ENCODE peak calls at places on chromosomes 7 and 10, in ten cellular contexts. X, Q, C, H, F, G, S, E, M and D are unnamed samples.

GRCh38 chr10:133009218-133009954 is 67.0 kb upstream of the CFAP46 start:
- DNase-seq in X (peak), Q (no peak), C (peak), H (no peak), F (no peak), G (peak), S (peak), E (no peak), M (no peak), D (no peak)

GRCh38 chr7:28070311-28071055 is 110.1 kb downstream of the JAZF1 start:
- DNase-seq in X (no peak), Q (no peak), C (no peak), H (no peak), F (no peak), G (peak), S (no peak), E (no peak), M (no peak), D (no peak)

GRCh38 chr7:22651036-22651435 is 76.0 kb upstream of the IL6 start:
- DNase-seq in X (no peak), Q (no peak), C (no peak), H (no peak), F (no peak), G (no peak), S (no peak), E (no peak), M (no peak), D (no peak)

GRCh38 chr7:105769951-105770628 is 106.3 kb downstream of the ATXN7L1 start:
- DNase-seq in X (no peak), Q (no peak), C (peak), H (no peak), F (no peak), G (peak), S (no peak), E (no peak), M (no peak), D (no peak)

GRCh38 chr7:8084772-8085171 is 116.2 kb downstream of the GLCCI1 start:
- DNase-seq in X (no peak), Q (no peak), C (no peak), H (no peak), F (no peak), G (no peak), S (no peak), E (no peak), M (no peak), D (no peak)

GRCh38 chr7:142496545-142496991 is 238.7 kb upstream of the PRSS58 start:
- DNase-seq in X (no peak), Q (no peak), C (no peak), H (no peak), F (no peak), G (peak), S (peak), E (peak), M (no peak), D (no peak)

GRCh38 chr10:105148456-105148855 is 507.4 kb downstream of the SORCS3 start:
- DNase-seq in X (no peak), Q (no peak), C (no peak), H (no peak), F (no peak), G (no peak), S (no peak), E (no peak), M (no peak), D (no peak)

GRCh38 chr10:104300002-104300735 is 31.2 kb downstream of the GSTO2 start:
- DNase-seq in X (no peak), Q (no peak), C (peak), H (no peak), F (no peak), G (peak), S (no peak), E (no peak), M (no peak), D (no peak)

GRCh38 chr7:100122568-100122967 is 3.1 kb downstream of the CNPY4 start:
- DNase-seq in X (no peak), Q (no peak), C (peak), H (no peak), F (no peak), G (no peak), S (no peak), E (no peak), M (no peak), D (no peak)

GRCh38 chr10:103451091-103451801 is 924 bp downstream of the CALHM2 start:
- DNase-seq in X (peak), Q (peak), C (peak), H (peak), F (no peak), G (peak), S (peak), E (no peak), M (peak), D (no peak)

DNA sequence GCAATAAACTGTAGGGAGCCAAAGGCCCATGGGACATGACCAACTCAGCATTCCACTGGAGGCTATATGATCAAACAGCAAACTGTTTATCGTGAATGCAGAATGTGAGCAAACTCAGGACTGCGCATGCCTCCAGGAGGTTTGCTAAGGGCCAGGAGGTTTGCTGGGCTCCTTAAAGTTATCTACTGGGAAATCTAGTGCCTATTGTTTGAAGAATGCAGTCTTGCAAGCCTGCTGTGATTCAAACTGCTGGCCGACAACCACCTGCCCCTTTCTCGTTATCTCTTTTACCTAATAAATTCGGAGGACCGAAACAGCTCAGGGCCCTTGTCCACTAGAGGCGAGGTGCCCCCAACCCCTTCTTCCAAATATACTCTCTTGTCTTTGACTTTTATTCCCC is 404.1 kb downstream of the KCNMA1 start:
- DNase-seq in X (no peak), Q (no peak), C (no peak), H (no peak), F (no peak), G (no peak), S (no peak), E (no peak), M (no peak), D (no peak)
- H3K27ac ChIP-seq in X (no peak), Q (no peak), C (no peak), H (no peak), F (no peak), G (no peak), S (no peak), E (no peak), M (no peak), D (no peak)

DNA sequence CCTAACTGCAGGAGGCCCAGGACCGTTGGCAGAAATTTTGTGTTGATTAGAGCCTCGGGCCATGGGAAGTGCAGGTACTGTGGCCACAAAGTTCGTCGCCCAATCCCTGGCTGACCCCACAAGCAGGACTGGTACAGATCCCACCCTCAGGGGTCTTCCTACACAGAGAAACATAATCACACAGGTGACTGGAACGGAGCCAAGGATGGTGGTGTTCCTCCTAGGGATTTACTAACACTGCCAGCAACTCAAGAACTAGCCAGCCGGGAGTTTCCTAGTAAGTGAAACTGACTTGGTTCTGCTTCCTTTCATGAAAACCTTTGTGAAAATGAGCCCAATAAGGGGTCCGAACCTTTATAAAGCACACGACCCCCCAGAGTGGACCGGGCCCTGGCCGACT is 5.7 kb downstream of the CUX1 start:
- DNase-seq in X (no peak), Q (no peak), C (peak), H (no peak), F (no peak), G (no peak), S (no peak), E (no peak), M (no peak), D (no peak)
- H3K27ac ChIP-seq in X (peak), Q (no peak), C (no peak), H (no peak), F (no peak), G (no peak), S (peak), E (no peak), M (no peak), D (no peak)

GRCh38 chr10:5945203-5945534 is 32.2 kb downstream of the IL15RA start:
- DNase-seq in X (peak), Q (no peak), C (no peak), H (no peak), F (no peak), G (no peak), S (no peak), E (no peak), M (no peak), D (no peak)

GRCh38 chr10:5947471-5948207 is 29.7 kb downstream of the IL15RA start:
- DNase-seq in X (peak), Q (no peak), C (no peak), H (no peak), F (no peak), G (no peak), S (no peak), E (no peak), M (no peak), D (no peak)

GRCh38 chr10:5944389-5945202 is 32.7 kb downstream of the IL15RA start:
- DNase-seq in X (peak), Q (no peak), C (peak), H (no peak), F (no peak), G (peak), S (peak), E (no peak), M (peak), D (no peak)

GRCh38 chr10:5946786-5947185 is 30.6 kb downstream of the IL15RA start:
- DNase-seq in X (peak), Q (no peak), C (no peak), H (no peak), F (no peak), G (no peak), S (no peak), E (no peak), M (no peak), D (no peak)

GRCh38 chr10:5945561-5946418 is 31.6 kb downstream of the IL15RA start:
- DNase-seq in X (peak), Q (no peak), C (peak), H (no peak), F (no peak), G (peak), S (peak), E (no peak), M (no peak), D (no peak)
- H3K27ac ChIP-seq in X (peak), Q (no peak), C (peak), H (no peak), F (no peak), G (peak), S (peak), E (no peak), M (peak), D (peak)

GRCh38 chr7:17915168-17915567 is 25.1 kb downstream of the SNX13 start:
- DNase-seq in X (no peak), Q (no peak), C (no peak), H (no peak), F (no peak), G (no peak), S (no peak), E (no peak), M (no peak), D (no peak)
- H3K27ac ChIP-seq in X (no peak), Q (no peak), C (no peak), H (no peak), F (no peak), G (no peak), S (no peak), E (no peak), M (no peak), D (no peak)

DNA sequence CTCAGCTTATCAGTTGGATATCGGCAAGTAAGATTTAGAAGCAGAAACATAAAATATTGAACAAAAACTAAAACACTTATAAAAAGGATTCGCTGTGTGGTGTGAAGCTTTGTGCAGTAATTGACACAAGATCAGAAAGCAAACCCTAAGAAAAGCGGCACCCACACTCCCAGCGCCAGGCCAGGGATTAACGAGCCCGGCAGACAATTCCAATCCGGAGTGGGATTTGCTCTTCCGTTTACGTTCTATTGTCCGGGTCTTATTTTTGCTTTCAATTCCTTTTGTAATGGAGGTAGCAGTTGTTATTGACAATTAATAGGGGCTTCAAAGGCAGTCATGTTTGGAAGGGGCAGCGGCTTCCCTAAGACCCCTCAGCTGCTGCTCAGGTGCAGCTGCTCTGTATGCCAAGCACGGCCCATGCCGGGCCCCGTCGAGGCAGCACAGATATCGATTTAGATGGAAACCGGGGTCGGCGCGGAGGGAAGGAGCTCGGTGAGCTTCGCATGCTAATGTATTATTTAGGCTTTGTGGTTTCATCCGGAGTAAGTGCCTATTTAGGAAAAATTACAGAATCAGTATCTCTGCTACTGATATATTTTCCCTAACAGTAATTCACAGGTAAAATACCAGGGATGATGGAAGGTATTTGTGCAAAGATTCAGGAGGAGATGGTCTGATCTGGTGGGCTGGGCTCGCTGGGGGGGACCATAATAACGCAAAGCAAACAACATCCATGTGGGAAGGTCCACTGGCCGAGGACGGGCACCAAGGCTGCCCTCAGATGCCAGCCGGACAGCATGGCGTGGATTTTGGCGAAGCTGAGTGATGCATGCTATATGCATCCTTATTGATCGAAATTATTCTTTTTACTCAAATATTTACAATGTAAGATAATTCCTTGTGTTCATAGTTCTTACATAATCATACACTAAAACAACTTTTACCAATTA is 561.7 kb downstream of the PTPRN2 start:
- DNase-seq in X (no peak), Q (no peak), C (no peak), H (peak), F (no peak), G (no peak), S (no peak), E (no peak), M (peak), D (no peak)
- H3K27ac ChIP-seq in X (no peak), Q (no peak), C (no peak), H (no peak), F (no peak), G (no peak), S (no peak), E (no peak), M (no peak), D (no peak)

DNA sequence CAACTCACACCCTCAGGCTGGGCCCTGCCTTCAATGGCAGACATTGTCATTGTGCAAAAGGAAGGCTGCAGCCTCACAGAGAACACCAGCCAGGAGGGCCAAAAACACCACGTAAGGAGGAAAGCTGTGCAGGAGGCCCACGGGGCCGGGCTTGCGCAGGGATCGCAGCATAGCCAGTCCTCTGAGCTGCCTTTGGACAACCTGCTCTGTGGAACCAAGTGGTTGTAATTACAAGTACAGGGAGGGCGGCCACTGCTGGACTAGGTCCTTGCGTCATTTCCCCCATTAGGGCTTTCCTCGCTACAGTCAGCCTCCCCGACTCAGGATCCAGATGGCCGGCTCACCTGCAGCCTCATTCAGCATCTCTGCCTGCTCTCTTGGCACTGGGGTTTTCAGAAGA is 66.9 kb downstream of the FAM53B start:
- DNase-seq in X (peak), Q (no peak), C (no peak), H (no peak), F (no peak), G (peak), S (no peak), E (no peak), M (no peak), D (no peak)
- H3K27ac ChIP-seq in X (peak), Q (peak), C (peak), H (peak), F (no peak), G (peak), S (no peak), E (no peak), M (peak), D (peak)

GRCh38 chr7:74253975-74254857 is at the start of gene RFC2:
- DNase-seq in X (peak), Q (peak), C (peak), H (peak), F (peak), G (peak), S (peak), E (peak), M (peak), D (peak)

GRCh38 chr7:74254858-74255379 is 720 bp upstream of the RFC2 start:
- DNase-seq in X (no peak), Q (no peak), C (no peak), H (no peak), F (no peak), G (no peak), S (peak), E (no peak), M (no peak), D (no peak)

GRCh38 chr7:74253331-74253730 is 868 bp downstream of the RFC2 start:
- DNase-seq in X (no peak), Q (no peak), C (no peak), H (no peak), F (no peak), G (no peak), S (no peak), E (no peak), M (no peak), D (no peak)

GRCh38 chr7:74252893-74253292 is 1.3 kb downstream of the RFC2 start:
- DNase-seq in X (no peak), Q (no peak), C (no peak), H (no peak), F (no peak), G (no peak), S (peak), E (no peak), M (no peak), D (no peak)

DNA sequence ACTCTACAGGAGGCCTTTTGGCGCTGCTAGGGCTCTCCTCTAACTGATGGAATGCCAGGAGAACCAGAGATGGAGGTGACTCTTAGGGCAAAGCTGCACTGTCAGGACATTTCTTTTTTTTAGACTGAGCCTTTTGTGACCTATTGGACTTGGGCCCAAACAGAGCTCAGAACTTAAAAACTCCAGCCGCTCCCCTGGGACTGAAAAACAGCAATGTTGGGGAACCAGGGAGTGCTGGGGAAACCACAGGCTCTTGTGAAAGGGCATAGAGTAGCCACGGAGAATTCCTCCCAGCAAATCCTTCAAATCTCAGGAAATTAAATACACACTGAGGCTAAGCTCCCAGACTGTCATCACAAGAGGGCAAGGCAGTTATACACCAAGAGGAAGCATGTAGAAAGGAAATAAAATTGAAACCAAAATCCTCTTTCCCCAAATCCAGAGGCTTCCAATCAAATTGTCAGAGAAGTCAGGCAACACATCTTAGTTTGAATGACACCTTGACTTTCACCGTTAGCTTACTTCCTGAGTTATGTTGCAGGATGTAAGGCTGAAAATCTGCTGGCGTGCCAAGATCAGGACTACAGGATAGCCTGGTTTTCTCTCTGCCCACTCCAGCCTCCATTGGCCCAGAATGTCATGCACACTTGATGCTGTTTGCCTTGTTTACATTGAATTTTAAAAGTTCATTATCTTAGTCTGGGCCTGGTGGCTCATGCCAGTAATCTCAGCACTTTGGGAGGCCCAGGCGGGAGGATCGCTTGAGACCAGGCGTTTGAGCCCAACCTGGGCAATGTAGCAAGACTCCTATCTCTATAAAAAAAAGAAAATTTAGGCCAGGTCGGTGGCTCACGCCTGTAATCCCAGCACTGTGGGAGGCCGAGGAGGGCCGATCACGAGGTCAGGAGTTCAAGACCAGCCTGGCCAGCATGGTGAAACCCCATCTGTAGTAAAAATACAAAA is 2.5 kb upstream of the RFC2 start:
- DNase-seq in X (no peak), Q (no peak), C (peak), H (no peak), F (no peak), G (peak), S (no peak), E (no peak), M (no peak), D (no peak)
- H3K27ac ChIP-seq in X (peak), Q (no peak), C (peak), H (no peak), F (no peak), G (peak), S (peak), E (no peak), M (no peak), D (peak)

DNA sequence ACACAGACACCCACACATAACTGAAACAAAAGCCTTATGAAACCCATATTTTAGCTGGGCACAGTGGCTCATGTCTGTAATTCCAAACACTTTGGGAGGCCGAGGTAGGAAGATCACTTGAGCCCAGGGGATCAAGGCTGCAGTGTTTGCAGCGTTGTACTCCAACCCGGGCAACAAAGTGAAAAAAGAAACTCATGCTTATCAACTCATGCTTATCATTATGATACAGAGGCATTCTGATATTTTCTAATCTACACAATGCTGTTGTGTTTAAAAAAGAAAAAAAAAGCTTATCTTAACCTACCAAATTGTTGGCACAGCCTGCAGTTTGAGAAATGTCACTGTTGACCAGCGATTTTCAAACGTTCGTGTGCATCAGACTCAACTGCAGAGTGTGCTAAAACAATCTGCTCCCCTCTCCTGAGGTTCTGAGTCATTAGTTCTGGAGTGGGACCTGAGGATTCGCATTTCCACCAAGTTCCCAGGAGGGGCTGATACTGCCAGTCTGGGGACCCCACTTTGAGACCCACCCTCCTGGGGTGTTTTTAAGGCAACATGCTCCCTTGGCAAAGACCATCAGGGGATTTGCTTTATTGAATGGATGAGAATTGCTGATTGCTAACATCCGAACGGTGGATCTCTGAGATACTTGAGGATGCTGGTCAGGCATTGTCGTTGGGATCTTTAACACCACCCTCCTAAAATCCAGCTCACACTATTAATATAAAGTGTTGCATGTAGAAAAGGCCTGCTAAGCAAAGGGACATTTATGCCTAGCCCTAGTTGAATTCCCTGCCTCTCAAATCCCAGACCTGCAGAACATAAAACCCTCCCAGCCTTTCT is 16.2 kb downstream of the CHST3 start:
- DNase-seq in X (no peak), Q (no peak), C (peak), H (no peak), F (no peak), G (peak), S (no peak), E (no peak), M (no peak), D (no peak)
- H3K27ac ChIP-seq in X (peak), Q (no peak), C (peak), H (no peak), F (no peak), G (peak), S (peak), E (no peak), M (peak), D (peak)